ENCODE peak calls at places on chromosome 14, in four cellular contexts. A, R, W and K are unnamed samples.

GRCh38 chr14:75460402-75460801 is 32.6 kb downstream of the JDP2 start:
- DNase-seq in A (no peak), R (no peak), W (no peak), K (no peak)

GRCh38 chr14:26855051-26855753 is 257.4 kb upstream of the NOVA1 start:
- DNase-seq in A (no peak), R (no peak), W (no peak), K (no peak)

GRCh38 chr14:77882098-77882497 is 82.2 kb downstream of the ADCK1 start:
- DNase-seq in A (no peak), R (no peak), W (peak), K (no peak)

GRCh38 chr14:93909429-93910128 is 17.6 kb upstream of the FAM181A start:
- DNase-seq in A (no peak), R (no peak), W (no peak), K (no peak)

GRCh38 chr14:64953310-64953654 is 10.7 kb upstream of the GPX2 start:
- DNase-seq in A (no peak), R (no peak), W (no peak), K (no peak)

GRCh38 chr14:100147181-100147631 is 12.2 kb downstream of the DEGS2 start:
- DNase-seq in A (no peak), R (no peak), W (no peak), K (no peak)

GRCh38 chr14:96098309-96098998 is 59.3 kb downstream of the C14orf132 start:
- DNase-seq in A (peak), R (peak), W (peak), K (peak)

GRCh38 chr14:100644383-100644782 is 57.2 kb upstream of the BEGAIN start:
- DNase-seq in A (no peak), R (no peak), W (no peak), K (no peak)

GRCh38 chr14:95886366-95886765 is 9.7 kb downstream of the TUNAR start:
- DNase-seq in A (no peak), R (no peak), W (no peak), K (no peak)

GRCh38 chr14:94313991-94314655 is 9.0 kb downstream of the SERPINA6 start:
- DNase-seq in A (no peak), R (no peak), W (no peak), K (no peak)

GRCh38 chr14:56025191-56025590 is 93.0 kb upstream of the PELI2 start:
- DNase-seq in A (no peak), R (no peak), W (no peak), K (no peak)

GRCh38 chr14:55780156-55780946 is 200.3 kb downstream of the KTN1 start:
- DNase-seq in A (no peak), R (no peak), W (peak), K (no peak)

GRCh38 chr14:96816281-96816680 is 19.1 kb downstream of the VRK1 start:
- DNase-seq in A (no peak), R (no peak), W (no peak), K (no peak)

GRCh38 chr14:100898935-100899840 is 4.3 kb downstream of the RTL1 start:
- DNase-seq in A (no peak), R (peak), W (no peak), K (no peak)

GRCh38 chr14:24095196-24096068 is 1.3 kb downstream of the PCK2 start:
- DNase-seq in A (no peak), R (peak), W (peak), K (no peak)

GRCh38 chr14:31243860-31244259 is 36.3 kb upstream of the HECTD1 start:
- DNase-seq in A (no peak), R (no peak), W (no peak), K (peak)

GRCh38 chr14:58540693-58541092 is 97.1 kb upstream of the DACT1 start:
- DNase-seq in A (no peak), R (no peak), W (no peak), K (no peak)

GRCh38 chr14:102590667-102591099 is 1.8 kb upstream of the RCOR1 start:
- DNase-seq in A (no peak), R (peak), W (peak), K (peak)

GRCh38 chr14:92589213-92589852 is 75.8 kb downstream of the RIN3 start:
- DNase-seq in A (no peak), R (no peak), W (peak), K (peak)

GRCh38 chr14:20440882-20441281 is 4.9 kb upstream of the KLHL33 start:
- DNase-seq in A (no peak), R (no peak), W (no peak), K (no peak)

GRCh38 chr14:64880382-64881121 is 845 bp upstream of the SPTB start:
- DNase-seq in A (peak), R (peak), W (peak), K (peak)

GRCh38 chr14:45838597-45838996 is 585.6 kb upstream of the MIS18BP1 start:
- DNase-seq in A (no peak), R (no peak), W (peak), K (no peak)

GRCh38 chr14:31219169-31219568 is 11.6 kb upstream of the HECTD1 start:
- DNase-seq in A (no peak), R (no peak), W (no peak), K (no peak)

GRCh38 chr14:51996148-51996746 is 6.9 kb downstream of the RTRAF start:
- DNase-seq in A (no peak), R (no peak), W (peak), K (no peak)

GRCh38 chr14:35858521-35859209 is 32.5 kb downstream of the BRMS1L start:
- DNase-seq in A (no peak), R (no peak), W (peak), K (peak)

GRCh38 chr14:93986972-93987371 is 10.1 kb upstream of the CCDC197 start:
- DNase-seq in A (no peak), R (no peak), W (no peak), K (no peak)

GRCh38 chr14:93343797-93344196 is 3.2 kb upstream of the COX8C start:
- DNase-seq in A (no peak), R (no peak), W (no peak), K (no peak)

GRCh38 chr14:63277784-63278183 is 41.0 kb downstream of the GPHB5 start:
- DNase-seq in A (no peak), R (no peak), W (no peak), K (no peak)

GRCh38 chr14:76386922-76387782 is 11.2 kb downstream of the ESRRB start:
- DNase-seq in A (peak), R (peak), W (peak), K (peak)

GRCh38 chr14:33441633-33442032 is 503.0 kb downstream of the NPAS3 start:
- DNase-seq in A (no peak), R (no peak), W (no peak), K (no peak)

GRCh38 chr14:66815687-66816086 is 307.7 kb downstream of the GPHN start:
- DNase-seq in A (no peak), R (no peak), W (no peak), K (no peak)

GRCh38 chr14:65110525-65110924 is 8.2 kb upstream of the MAX start:
- DNase-seq in A (no peak), R (no peak), W (no peak), K (no peak)

DNA sequence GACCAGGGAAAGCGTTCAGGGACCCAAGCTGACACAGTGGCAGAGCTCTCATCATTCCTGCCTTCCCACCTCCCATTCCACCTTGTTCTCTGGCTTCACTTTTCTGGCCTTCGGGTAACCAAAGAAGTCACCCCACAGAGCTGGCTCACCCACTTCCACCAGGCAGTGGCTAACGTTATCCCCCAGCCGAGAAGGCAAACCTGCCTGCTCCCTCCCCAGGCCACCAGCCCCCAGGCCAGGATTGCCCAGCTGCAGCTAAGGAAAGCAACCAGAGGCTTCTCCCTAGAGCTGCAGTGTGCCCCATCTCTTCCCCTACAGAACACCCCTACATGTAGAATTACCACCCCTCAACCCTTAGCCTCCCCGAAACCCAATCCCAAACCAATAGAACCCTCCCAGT is 22.2 kb downstream of the CCDC88C start:
- DNase-seq in A (no peak), R (peak), W (no peak), K (no peak)
- H2BK12ac ChIP-seq in A (no peak), R (peak), W (no peak), K (peak)

GRCh38 chr14:105487449-105487985 is 831 bp downstream of the CRIP1 start:
- DNase-seq in A (no peak), R (peak), W (no peak), K (peak)
- H3K4me3 ChIP-seq in A (peak), R (peak), W (no peak), K (no peak)

DNA sequence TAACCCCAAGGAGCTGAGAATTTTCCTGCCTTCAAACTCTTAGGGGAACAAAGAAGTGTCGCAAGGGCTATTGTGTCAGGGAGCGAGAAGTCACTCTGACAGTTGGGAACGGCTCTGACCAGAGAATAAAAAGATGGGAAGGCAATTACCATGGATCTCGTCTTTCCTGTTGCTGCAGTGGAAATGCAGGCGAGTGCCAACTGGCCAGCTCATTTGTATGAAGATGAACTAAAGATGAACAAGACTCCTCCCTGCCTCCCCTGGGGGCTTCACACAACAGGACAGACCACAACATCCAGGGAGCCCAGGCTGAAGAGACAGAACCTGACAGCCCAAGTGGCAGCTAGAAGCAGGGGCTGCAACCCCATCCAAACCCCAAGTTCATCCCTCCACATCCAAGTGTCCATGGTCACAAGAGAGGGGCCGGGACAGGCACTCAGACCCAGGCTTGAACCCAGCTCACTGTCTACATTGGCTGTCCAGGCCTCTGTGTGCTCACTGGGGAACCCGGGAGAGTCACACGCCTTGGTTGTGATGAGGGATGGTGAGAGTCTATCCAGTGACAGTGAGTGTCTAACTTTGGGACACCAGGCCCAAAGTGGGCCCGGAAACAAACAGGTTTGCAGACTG is 322.4 kb downstream of the BCL11B start:
- DNase-seq in A (no peak), R (no peak), W (no peak), K (no peak)
- H2BK12ac ChIP-seq in A (no peak), R (no peak), W (no peak), K (no peak)

GRCh38 chr14:23009939-23010718 is at the start of gene C14orf93:
- DNase-seq in A (peak), R (peak), W (peak), K (peak)

GRCh38 chr14:23006544-23007419 is 3.2 kb downstream of the C14orf93 start:
- DNase-seq in A (peak), R (peak), W (peak), K (peak)

GRCh38 chr14:23009483-23009938 is 432 bp downstream of the C14orf93 start:
- DNase-seq in A (no peak), R (no peak), W (no peak), K (no peak)

GRCh38 chr14:23005861-23006534 is 3.9 kb downstream of the C14orf93 start:
- DNase-seq in A (no peak), R (no peak), W (no peak), K (no peak)

DNA sequence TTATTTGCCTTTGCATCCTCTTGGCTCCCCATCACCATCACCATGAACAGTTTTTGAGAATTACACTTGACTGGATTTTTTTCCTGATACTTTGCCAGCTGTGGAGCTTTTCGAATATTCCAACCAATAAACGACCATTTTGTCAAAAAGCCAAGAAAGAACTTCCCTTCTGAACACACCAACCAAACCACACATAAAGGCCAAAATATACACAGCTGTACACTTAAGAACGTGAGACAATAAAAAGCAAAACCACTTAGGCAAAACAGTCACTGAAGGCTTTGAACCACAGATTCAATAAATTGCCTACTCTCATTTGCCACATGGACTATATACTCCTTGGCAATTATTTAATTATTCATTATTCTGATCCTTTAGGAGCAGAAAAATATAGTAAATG is 1.1 kb downstream of the C14orf93 start:
- DNase-seq in A (no peak), R (no peak), W (no peak), K (no peak)
- H3K4me3 ChIP-seq in A (no peak), R (no peak), W (no peak), K (no peak)

GRCh38 chr14:21556378-21557083 is 23.3 kb downstream of the OR10G3 start:
- DNase-seq in A (no peak), R (no peak), W (no peak), K (no peak)

GRCh38 chr14:21553266-21553665 is 26.6 kb downstream of the OR10G3 start:
- DNase-seq in A (no peak), R (no peak), W (no peak), K (no peak)

GRCh38 chr14:21558703-21559063 is 21.2 kb downstream of the OR10G3 start:
- DNase-seq in A (no peak), R (no peak), W (no peak), K (peak)

DNA sequence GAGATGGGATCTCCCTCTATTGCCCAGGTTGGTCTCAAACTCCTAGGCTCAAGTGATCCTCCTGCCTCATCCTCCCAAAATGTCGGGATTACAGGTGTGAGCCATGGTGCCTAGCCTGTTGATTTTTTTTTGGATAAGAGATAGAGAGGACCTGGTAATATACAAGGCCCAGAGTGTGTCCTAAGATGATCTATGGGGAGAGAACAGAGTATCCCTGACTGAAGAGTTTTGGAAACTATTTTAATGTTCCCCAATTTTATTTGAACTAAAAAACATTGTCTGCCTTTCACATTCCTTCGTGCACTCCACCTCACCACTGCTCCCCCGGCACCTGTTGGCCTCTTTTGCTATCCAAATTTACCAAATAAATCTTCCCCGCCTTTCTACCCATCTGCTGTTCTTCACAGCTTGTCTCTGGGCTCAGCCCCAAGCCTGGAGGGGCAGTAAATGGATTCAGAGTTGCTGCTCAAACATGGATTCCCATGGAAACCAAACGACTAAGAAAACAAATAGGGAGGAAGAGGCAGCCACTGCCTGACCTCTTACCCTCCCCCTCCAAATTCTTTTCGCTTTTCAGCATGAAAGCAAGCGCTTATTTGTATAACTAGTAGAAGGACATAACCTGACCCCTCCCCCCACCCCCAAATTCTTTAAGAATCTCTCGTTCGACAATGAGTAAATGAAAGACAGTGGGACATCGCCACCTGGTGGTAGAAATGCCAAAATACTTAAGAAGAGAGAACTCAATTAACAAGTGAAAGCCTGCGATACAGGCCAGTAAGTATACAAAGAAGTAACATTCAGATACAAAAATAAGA is 22.6 kb downstream of the OR10G3 start:
- DNase-seq in A (peak), R (peak), W (peak), K (peak)
- H2BK12ac ChIP-seq in A (no peak), R (peak), W (no peak), K (no peak)

GRCh38 chr14:69879175-69880047 is at the start of gene SMOC1:
- DNase-seq in A (peak), R (peak), W (peak), K (peak)
- H3K4me3 ChIP-seq in A (peak), R (peak), W (peak), K (peak)

GRCh38 chr14:61927521-61927920 is 165.3 kb downstream of the SNAPC1 start:
- DNase-seq in A (no peak), R (no peak), W (peak), K (peak)

GRCh38 chr14:61933021-61933420 is 170.8 kb downstream of the SNAPC1 start:
- DNase-seq in A (no peak), R (no peak), W (no peak), K (no peak)

GRCh38 chr14:61929651-61930050 is 167.4 kb downstream of the SNAPC1 start:
- DNase-seq in A (no peak), R (no peak), W (no peak), K (no peak)

GRCh38 chr14:61928300-61928699 is 166.1 kb downstream of the SNAPC1 start:
- DNase-seq in A (no peak), R (no peak), W (no peak), K (no peak)

DNA sequence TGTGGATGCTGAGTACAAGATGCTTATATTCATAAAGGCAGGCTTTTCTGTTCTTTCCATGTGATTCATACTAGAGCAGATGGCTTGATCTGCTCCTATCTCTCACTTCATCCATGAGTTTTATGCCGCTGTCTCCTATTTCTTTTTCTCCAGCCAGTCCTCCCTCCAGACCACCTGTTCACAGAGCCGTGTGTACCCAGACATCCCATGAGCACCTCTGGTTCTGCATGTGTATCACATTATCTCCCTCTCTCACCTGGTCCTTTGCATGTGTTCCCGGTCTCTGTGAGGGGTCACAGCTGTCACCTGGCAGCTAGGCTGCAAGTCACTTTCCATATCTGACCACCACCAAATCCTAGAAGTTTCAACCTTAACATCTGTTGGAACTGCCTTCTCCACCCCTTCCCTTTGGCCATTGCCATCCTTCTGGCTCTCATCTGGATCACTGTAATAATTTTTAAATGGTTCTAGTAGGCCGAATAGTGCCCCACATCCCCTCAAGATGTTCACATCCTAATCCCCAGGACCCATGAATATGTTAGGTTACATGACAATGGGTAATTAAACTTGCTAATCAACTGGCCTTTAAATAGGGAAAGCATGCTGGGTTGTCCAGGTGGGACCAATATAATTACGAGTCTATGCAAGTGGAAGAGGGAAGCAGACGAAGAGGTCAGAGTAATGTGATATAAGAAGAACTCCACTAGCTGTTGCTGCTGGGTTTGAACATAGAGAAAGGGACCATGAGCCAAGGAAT is 168.1 kb downstream of the SNAPC1 start:
- DNase-seq in A (no peak), R (no peak), W (no peak), K (no peak)
- H2BK12ac ChIP-seq in A (no peak), R (peak), W (no peak), K (no peak)